ENCODE peak calls at places on chromosomes 2 and 18, in seven cellular contexts. V is lower lobe of right lung, R is epithelial cell of esophagus, U is HEK293T, P is nephron progenitor cell, B is ELF-1, A is AG20443. T is an unnamed sample.

GRCh38 chr2:69767034-69767433 is 25.1 kb downstream of the ANXA4 start:
- DNase-seq in R (no peak), P (no peak), U (no peak), A (peak; percentile 67), V (no peak), B (no peak), T (peak; percentile 27)

GRCh38 chr18:75531212-75531850 is 103.8 kb upstream of the SMIM21 start:
- DNase-seq in B (no peak), U (no peak), P (no peak), R (no peak), A (no peak), V (no peak), T (no peak)

GRCh38 chr2:55718165-55719008 is 24.7 kb upstream of the PNPT1 start:
- DNase-seq in A (peak; percentile 43), R (peak; percentile 71), P (peak; percentile 69), U (peak; percentile 58), V (no peak), B (peak; percentile 48), T (peak; percentile 86)

GRCh38 chr2:43210467-43211303 is 15.7 kb downstream of the ZFP36L2 start:
- DNase-seq in R (peak; percentile 43), A (peak; percentile 87), B (no peak), U (no peak), V (peak; percentile 82), P (no peak), T (no peak)

GRCh38 chr2:136212426-136213378 is 94.8 kb upstream of the CXCR4 start:
- DNase-seq in V (no peak), A (no peak), P (no peak), R (no peak), B (no peak), U (no peak), T (no peak)

GRCh38 chr2:230872968-230873669 is 8.4 kb downstream of the ITM2C start:
- DNase-seq in B (no peak), R (no peak), V (no peak), A (no peak), U (no peak), P (no peak), T (no peak)

GRCh38 chr2:104873689-104874054 is 19.8 kb downstream of the POU3F3 start:
- DNase-seq in A (no peak), R (no peak), P (no peak), B (peak; percentile 70), U (no peak), V (no peak), T (no peak)

GRCh38 chr2:97796465-97797126 is 83.2 kb downstream of the ZAP70 start:
- DNase-seq in R (no peak), V (no peak), A (no peak), P (no peak), B (no peak), U (no peak), T (no peak)

GRCh38 chr18:55239764-55240163 is 280.5 kb upstream of the CCDC68 start:
- DNase-seq in R (no peak), P (no peak), B (no peak), U (no peak), A (no peak), V (no peak), T (no peak)

GRCh38 chr2:238560234-238560633 is 133.5 kb downstream of the ASB1 start:
- DNase-seq in V (peak; percentile 43), U (no peak), A (no peak), P (no peak), R (no peak), B (peak; percentile 60), T (no peak)

GRCh38 chr18:62524443-62525200 is 1.8 kb downstream of the ZCCHC2 start:
- DNase-seq in U (peak; percentile 13), B (peak; percentile 78), P (peak; percentile 71), V (peak; percentile 79), R (peak; percentile 72), A (peak; percentile 71), T (peak; percentile 63)

GRCh38 chr2:188353282-188353681 is 61.6 kb downstream of the GULP1 start:
- DNase-seq in B (no peak), U (no peak), P (no peak), A (no peak), V (no peak), R (no peak), T (no peak)

GRCh38 chr2:29535188-29535587 is 386.2 kb downstream of the ALK start:
- DNase-seq in U (no peak), B (no peak), R (no peak), V (no peak), A (no peak), P (no peak), T (no peak)

GRCh38 chr18:45237639-45238038 is 377.6 kb upstream of the SLC14A2 start:
- DNase-seq in U (no peak), R (no peak), B (no peak), P (no peak), V (no peak), A (no peak), T (no peak)

GRCh38 chr2:201807452-201807980 is 1.2 kb downstream of the CDK15 start:
- DNase-seq in U (peak; percentile 53), A (peak; percentile 80), V (no peak), P (peak; percentile 42), R (no peak), B (peak; percentile 24), T (no peak)

GRCh38 chr18:54883816-54884604 is 55.7 kb downstream of the RAB27B start:
- DNase-seq in B (no peak), U (no peak), P (no peak), R (peak; percentile 44), V (no peak), A (no peak), T (no peak)

GRCh38 chr2:103284750-103285149 is 522.9 kb downstream of the TMEM182 start:
- DNase-seq in V (no peak), B (no peak), A (no peak), P (no peak), U (no peak), R (no peak), T (no peak)

GRCh38 chr18:75208055-75208835 is 694 bp downstream of the PTGR3 start:
- DNase-seq in P (peak; percentile 57), B (peak; percentile 27), R (peak; percentile 70), A (peak; percentile 59), U (no peak), V (peak; percentile 72), T (peak; percentile 54)

GRCh38 chr2:231530099-231531085 is at the start of gene NMUR1:
- DNase-seq in B (peak; percentile 78), U (peak; percentile 74), R (peak; percentile 25), V (peak; percentile 79), A (peak; percentile 86), P (peak; percentile 82), T (no peak)

GRCh38 chr2:105641389-105641811 is 103.3 kb upstream of the NCK2 start:
- DNase-seq in P (no peak), B (no peak), V (no peak), A (no peak), R (no peak), U (no peak), T (no peak)

GRCh38 chr2:86337235-86338099 is at the start of gene REEP1:
- DNase-seq in B (peak; percentile 28), P (peak; percentile 75), R (peak; percentile 47), U (peak; percentile 74), A (peak; percentile 61), V (no peak), T (no peak)